ENCODE peak calls at places on chromosomes 16 and 17, in four cellular contexts. K is A549, Z is K562, E is HepG2. D is an unnamed sample.
A peak's percentile ranks its signal among the peaks of the same experiment; 100 is the strongest.

GRCh38 chr16:46899443-46900143 is 15.4 kb downstream of the GPT2 start:
- DNase-seq in E (no peak), K (no peak), Z (no peak), D (peak; percentile 23)

GRCh38 chr17:44220211-44221071 is 966 bp upstream of the UBTF start:
- DNase-seq in K (peak; percentile 64), Z (peak; percentile 82), E (no peak), D (peak; percentile 44)

GRCh38 chr17:14833201-14833773 is 431.8 kb downstream of the PMP22 start:
- DNase-seq in E (no peak), K (no peak), Z (no peak), D (peak; percentile 94)

GRCh38 chr17:54956802-54957201 is 11.7 kb downstream of the COX11 start:
- DNase-seq in Z (no peak), K (no peak), E (no peak), D (no peak)

GRCh38 chr17:42329025-42329976 is 41.0 kb downstream of the STAT5A start:
- DNase-seq in Z (no peak), K (peak; percentile 95), E (no peak), D (peak; percentile 83)

GRCh38 chr17:48995871-48996695 is 1.1 kb upstream of the IGF2BP1 start:
- DNase-seq in K (peak; percentile 98), Z (peak; percentile 88), E (peak; percentile 93), D (no peak)

GRCh38 chr16:11417487-11417886 is 72.2 kb downstream of the RMI2 start:
- DNase-seq in E (no peak), K (no peak), Z (no peak), D (no peak)

GRCh38 chr17:82440377-82440981 is 10.1 kb downstream of the CYBC1 start:
- DNase-seq in E (no peak), K (no peak), Z (no peak), D (no peak)

GRCh38 chr17:71032746-71033273 is 863.5 kb downstream of the KCNJ2 start:
- DNase-seq in K (no peak), E (no peak), Z (no peak), D (no peak)

GRCh38 chr16:66028505-66029216 is 337.8 kb upstream of the CDH5 start:
- DNase-seq in E (no peak), Z (no peak), K (no peak), D (peak; percentile 89)

GRCh38 chr16:47143677-47144558 is at the start of gene NETO2:
- DNase-seq in Z (peak; percentile 82), K (peak; percentile 69), E (peak; percentile 52), D (peak; percentile 56)

GRCh38 chr17:43366809-43367587 is 31.8 kb upstream of the ARL4D start:
- DNase-seq in Z (no peak), E (no peak), K (no peak), D (no peak)

GRCh38 chr16:4624827-4625616 is 396 bp downstream of the MGRN1 start:
- DNase-seq in E (peak; percentile 40), Z (peak; percentile 81), K (no peak), D (peak; percentile 61)

GRCh38 chr16:55078699-55079415 is 148.2 kb downstream of the IRX5 start:
- DNase-seq in K (no peak), Z (no peak), E (no peak), D (no peak)

GRCh38 chr16:75340715-75341500 is 89.5 kb upstream of the BCAR1 start:
- DNase-seq in Z (no peak), E (no peak), K (no peak), D (peak; percentile 43)

DNA sequence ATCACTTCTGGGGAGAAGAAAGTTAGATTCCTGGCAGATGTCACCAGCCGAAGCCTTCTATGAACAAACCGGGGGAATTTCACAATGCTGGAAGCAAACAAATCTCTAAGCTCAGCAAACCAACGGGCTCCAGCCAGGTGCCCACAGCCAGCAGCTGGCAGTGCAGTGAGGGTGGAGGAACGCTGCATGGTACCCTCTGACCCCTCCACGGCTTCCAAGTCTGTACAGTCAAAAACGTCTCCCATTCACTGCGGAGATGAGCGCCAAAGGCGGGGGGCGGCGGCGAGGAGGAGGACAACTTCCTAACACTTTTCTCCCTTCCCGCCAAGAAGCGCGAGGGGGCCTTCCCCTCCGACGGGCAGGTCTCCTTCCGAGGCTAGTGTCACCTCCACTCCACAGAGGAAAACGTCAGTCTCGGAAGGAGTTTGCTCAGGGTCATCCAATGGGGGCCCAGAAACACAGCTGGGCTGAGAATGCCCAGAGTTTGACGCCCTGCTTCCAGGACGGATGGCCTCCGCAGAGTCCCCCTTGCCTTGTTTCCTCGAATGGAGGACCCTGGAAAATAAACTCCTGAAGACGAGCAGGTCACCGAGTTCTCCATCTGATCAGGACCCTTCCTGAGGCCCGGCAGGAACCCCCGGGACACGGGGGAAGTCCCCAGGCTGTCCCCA is 855 bp downstream of the ZNF598 start:
- DNase-seq in E (peak; percentile 65), Z (peak; percentile 46), K (no peak), D (peak; percentile 44)
- TF ChIP-seq MAZ in E (no peak), Z (peak; percentile 49), K (no peak), D (peak; percentile 26)

DNA sequence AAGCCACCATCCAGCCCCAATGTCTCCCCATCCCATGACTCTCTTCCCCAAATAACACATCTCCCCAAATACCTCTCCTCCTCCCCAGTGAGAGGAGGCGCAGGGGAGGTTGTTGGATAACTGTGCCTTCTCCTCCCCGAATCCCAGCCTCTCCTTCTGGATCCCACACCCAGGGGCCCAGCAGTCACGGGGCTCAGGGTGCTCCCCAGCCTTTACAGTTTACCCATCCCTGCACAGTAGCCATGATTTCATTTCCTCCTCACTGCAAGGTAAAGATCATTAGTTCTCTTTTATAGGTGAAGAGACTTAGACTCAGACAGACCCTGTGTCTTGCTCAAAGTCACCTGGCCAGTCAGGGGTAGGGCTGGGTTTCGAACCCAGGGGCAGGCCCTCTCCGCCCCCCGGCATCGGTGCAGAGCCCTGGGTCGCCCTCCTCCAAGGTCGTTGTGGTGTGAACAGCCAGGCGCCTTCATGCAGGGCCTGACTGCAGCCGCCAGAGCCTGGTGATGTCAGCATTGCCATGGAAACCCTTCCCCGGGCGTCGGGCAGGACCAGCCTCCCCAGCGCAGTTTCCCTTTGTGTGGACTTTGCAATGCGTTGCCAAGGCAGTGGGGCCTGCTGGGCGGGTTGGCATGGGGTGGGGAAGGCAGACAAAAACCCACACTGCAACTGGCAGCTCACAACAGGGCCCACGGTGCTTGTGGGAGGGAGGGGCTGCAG is 53.3 kb upstream of the TOB1 start:
- DNase-seq in Z (peak; percentile 50), E (peak; percentile 86), K (peak; percentile 96), D (peak; percentile 82)
- TF ChIP-seq MAZ in Z (no peak), E (peak; percentile 33), K (no peak), D (peak; percentile 14)

GRCh38 chr17:21379080-21379711 is 3.0 kb downstream of the KCNJ12 start:
- DNase-seq in K (no peak), E (no peak), Z (no peak), D (no peak)
- TF ChIP-seq MAZ in K (no peak), E (no peak), Z (no peak), D (no peak)

GRCh38 chr17:40089085-40089895 is 11.1 kb downstream of the NR1D1 start:
- DNase-seq in E (no peak), Z (no peak), K (no peak), D (no peak)

GRCh38 chr17:40087049-40087794 is 13.2 kb downstream of the NR1D1 start:
- DNase-seq in Z (no peak), K (no peak), E (no peak), D (no peak)

GRCh38 chr17:40084477-40084876 is 15.9 kb downstream of the NR1D1 start:
- DNase-seq in E (no peak), K (no peak), Z (no peak), D (no peak)

GRCh38 chr17:40087903-40088718 is 12.3 kb downstream of the NR1D1 start:
- DNase-seq in Z (no peak), E (no peak), K (no peak), D (no peak)

GRCh38 chr17:40086150-40087044 is 14.0 kb downstream of the NR1D1 start:
- DNase-seq in Z (peak; percentile 89), E (peak; percentile 52), K (peak; percentile 70), D (no peak)
- TF ChIP-seq MAZ in Z (peak; percentile 54), E (no peak), K (no peak), D (no peak)

D was measured in IMR-90.